ENCODE peak calls at places on chromosomes 13 and 19, in six cellular contexts. Q is neural progenitor cell, P is T-helper 2 cell, I is adrenal gland, N is GM12865, H is spleen. G is an unnamed sample.

GRCh38 chr13:72864142-72865035 is 82.5 kb downstream of the PIBF1 start:
- DNase-seq in Q (no peak), P (no peak), I (no peak), N (peak; percentile 73), H (no peak), G (no peak)

GRCh38 chr19:31528261-31528660 is 179.0 kb upstream of the TSHZ3 start:
- DNase-seq in Q (no peak), P (no peak), I (no peak), N (no peak), H (no peak), G (no peak)

GRCh38 chr19:17103177-17103576 is 27.6 kb downstream of the MYO9B start:
- DNase-seq in Q (peak; percentile 26), P (no peak), I (peak; percentile 53), N (no peak), H (no peak), G (no peak)

GRCh38 chr19:41373993-41374392 is 2.3 kb upstream of the TMEM91 start:
- DNase-seq in Q (no peak), P (no peak), I (peak; percentile 88), N (no peak), H (no peak), G (no peak)

GRCh38 chr19:52993342-52994178 is 20.2 kb upstream of the ERVV-1 start:
- DNase-seq in Q (peak; percentile 96), P (peak; percentile 57), I (peak; percentile 69), N (peak; percentile 40), H (peak; percentile 88), G (no peak)

GRCh38 chr19:1837625-1838105 is 10.6 kb downstream of the REXO1 start:
- DNase-seq in Q (peak; percentile 73), P (peak; percentile 49), I (peak; percentile 65), N (peak; percentile 53), H (no peak), G (no peak)

GRCh38 chr19:10431254-10431942 is 11.1 kb downstream of the PDE4A start:
- DNase-seq in Q (no peak), P (no peak), I (no peak), N (peak; percentile 70), H (no peak), G (no peak)

GRCh38 chr19:18110833-18111232 is 13.3 kb downstream of the MAST3 start:
- DNase-seq in Q (no peak), P (no peak), I (no peak), N (no peak), H (no peak), G (no peak)

GRCh38 chr13:40170982-40171381 is 495.5 kb downstream of the FOXO1 start:
- DNase-seq in Q (no peak), P (no peak), I (no peak), N (no peak), H (no peak), G (no peak)

GRCh38 chr19:19026299-19026971 is 6.9 kb downstream of the SUGP2 start:
- DNase-seq in Q (peak; percentile 7), P (no peak), I (no peak), N (no peak), H (no peak), G (no peak)

GRCh38 chr13:111061338-111062045 is 53.6 kb upstream of the ARHGEF7 start:
- DNase-seq in Q (no peak), P (no peak), I (no peak), N (no peak), H (no peak), G (no peak)

GRCh38 chr19:29383696-29384095 is 142.1 kb upstream of the VSTM2B start:
- DNase-seq in Q (no peak), P (no peak), I (no peak), N (no peak), H (peak; percentile 28), G (no peak)

GRCh38 chr13:26971990-26972888 is 199.4 kb downstream of the USP12 start:
- DNase-seq in Q (peak; percentile 58), P (no peak), I (no peak), N (peak; percentile 50), H (peak; percentile 72), G (no peak)

GRCh38 chr19:2248136-2249009 is 750 bp upstream of the AMH start:
- DNase-seq in Q (no peak), P (no peak), I (no peak), N (no peak), H (no peak), G (no peak)

GRCh38 chr19:3053218-3053621 is 9.1 kb downstream of the TLE5 start:
- DNase-seq in Q (no peak), P (no peak), I (no peak), N (no peak), H (no peak), G (no peak)

GRCh38 chr19:33470040-33470330 is 51.6 kb downstream of the PEPD start:
- DNase-seq in Q (no peak), P (no peak), I (no peak), N (no peak), H (no peak), G (no peak)

GRCh38 chr13:83547043-83547442 is 335.2 kb downstream of the SLITRK1 start:
- DNase-seq in Q (no peak), P (no peak), I (no peak), N (no peak), H (no peak), G (no peak)

GRCh38 chr13:111474136-111475002 is 153.9 kb downstream of the TEX29 start:
- DNase-seq in Q (peak; percentile 74), P (no peak), I (no peak), N (peak; percentile 38), H (no peak), G (no peak)

G was measured in kidney epithelial cell.